ENCODE peak calls at places on chromosome 5, in seven cellular contexts. Q is GM23248, D is upper lobe of right lung, H is tibial nerve, U is esophagus muscularis mucosa, S is gastrocnemius medialis, K is tibial artery. B is an unnamed sample.
A peak's percentile ranks its signal among the peaks of the same experiment; 100 is the strongest.

GRCh38 chr5:181224390-181225234 is 1.5 kb downstream of the TRIM41 start:
- DNase-seq in Q (no peak), D (no peak), H (no peak), U (no peak), S (no peak), K (peak; percentile 77), B (no peak)

GRCh38 chr5:179406031-179406681 is 60.9 kb upstream of the ADAMTS2 start:
- DNase-seq in Q (peak; percentile 46), D (no peak), H (no peak), U (peak; percentile 89), S (no peak), K (no peak), B (no peak)

GRCh38 chr5:21831145-21831787 is 1021.9 kb downstream of the CDH12 start:
- DNase-seq in Q (no peak), D (no peak), H (no peak), U (no peak), S (no peak), K (no peak), B (no peak)

GRCh38 chr5:124232517-124232916 is 513.9 kb downstream of the ZNF608 start:
- DNase-seq in Q (no peak), D (no peak), H (no peak), U (no peak), S (no peak), K (no peak), B (no peak)

GRCh38 chr5:25754895-25755294 is 1110.1 kb upstream of the CDH10 start:
- DNase-seq in Q (no peak), D (no peak), H (no peak), U (no peak), S (no peak), K (no peak), B (no peak)

GRCh38 chr5:95617057-95617456 is 2.8 kb upstream of the GPR150 start:
- DNase-seq in Q (peak; percentile 33), D (no peak), H (no peak), U (no peak), S (no peak), K (no peak), B (no peak)

GRCh38 chr5:65213921-65214525 is 267.7 kb downstream of the ADAMTS6 start:
- DNase-seq in Q (peak; percentile 38), D (no peak), H (no peak), U (no peak), S (no peak), K (no peak), B (no peak)

GRCh38 chr5:119397518-119398380 is 41.9 kb downstream of the TNFAIP8 start:
- DNase-seq in Q (peak; percentile 88), D (no peak), H (no peak), U (no peak), S (no peak), K (no peak), B (no peak)

GRCh38 chr5:67299317-67299716 is 102.7 kb upstream of the CD180 start:
- DNase-seq in Q (peak; percentile 66), D (no peak), H (no peak), U (no peak), S (no peak), K (no peak), B (no peak)

GRCh38 chr5:25604682-25605081 is 959.9 kb upstream of the CDH10 start:
- DNase-seq in Q (no peak), D (no peak), H (no peak), U (no peak), S (no peak), K (no peak), B (no peak)

GRCh38 chr5:72121052-72121451 is 13.8 kb downstream of the MAP1B start:
- DNase-seq in Q (no peak), D (no peak), H (no peak), U (no peak), S (no peak), K (no peak), B (no peak)

GRCh38 chr5:124706041-124706440 is 40.4 kb downstream of the ZNF608 start:
- DNase-seq in Q (no peak), D (no peak), H (no peak), U (no peak), S (no peak), K (no peak), B (no peak)

GRCh38 chr5:14928661-14929060 is 57.1 kb upstream of the ANKH start:
- DNase-seq in Q (no peak), D (no peak), H (no peak), U (no peak), S (no peak), K (no peak), B (no peak)

GRCh38 chr5:178206166-178207101 is 2.1 kb downstream of the HNRNPAB start:
- DNase-seq in Q (peak; percentile 50), D (no peak), H (no peak), U (no peak), S (peak; percentile 53), K (no peak), B (no peak)

GRCh38 chr5:178205749-178206047 is 1.4 kb downstream of the HNRNPAB start:
- DNase-seq in Q (no peak), D (no peak), H (no peak), U (no peak), S (no peak), K (no peak), B (no peak)

GRCh38 chr5:178207917-178208280 is 3.6 kb downstream of the HNRNPAB start:
- DNase-seq in Q (no peak), D (no peak), H (no peak), U (no peak), S (peak; percentile 53), K (no peak), B (no peak)

GRCh38 chr5:178208540-178209227 is 4.4 kb downstream of the HNRNPAB start:
- DNase-seq in Q (peak; percentile 39), D (peak; percentile 3), H (no peak), U (no peak), S (peak; percentile 8), K (no peak), B (no peak)

DNA sequence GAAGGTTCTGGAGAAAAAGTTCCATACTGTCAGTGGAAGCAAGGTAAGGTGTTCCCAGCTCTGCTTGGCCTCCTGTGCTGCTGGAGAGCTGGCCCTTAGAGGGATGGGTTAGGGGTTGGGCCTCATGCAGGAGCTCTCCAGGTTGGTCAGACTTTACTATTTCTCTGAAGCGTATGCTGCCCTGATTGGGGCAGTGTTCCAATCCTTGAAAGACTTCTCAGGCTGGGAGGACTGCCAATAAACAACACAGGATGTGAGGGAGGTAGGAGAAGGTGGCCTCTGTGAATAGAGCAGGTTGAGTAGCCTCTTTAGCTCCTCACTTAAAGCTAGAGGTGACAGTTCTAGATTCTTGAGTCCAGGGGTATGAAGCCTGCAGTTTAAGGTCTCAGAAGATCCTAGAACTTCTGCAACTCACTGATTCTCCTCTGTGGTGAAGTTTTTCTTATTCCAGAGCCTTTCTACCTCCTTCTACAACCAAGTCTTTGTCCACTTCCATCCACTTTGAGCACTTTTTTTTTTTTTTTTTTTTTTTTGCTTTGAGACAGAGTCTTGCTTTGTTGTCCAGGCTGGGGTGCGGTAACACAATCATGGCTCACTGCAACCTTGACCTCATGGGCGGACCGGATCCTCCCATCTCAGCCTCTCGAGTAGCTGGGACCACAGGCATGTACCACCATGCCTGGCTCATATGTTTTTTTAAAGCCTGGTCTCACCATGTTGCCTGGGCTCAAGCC is 3.0 kb downstream of the HNRNPAB start:
- DNase-seq in Q (peak; percentile 67), D (no peak), H (no peak), U (no peak), S (peak; percentile 64), K (no peak), B (no peak)
- H3K4me3 ChIP-seq in Q (peak overlapping the region; percentile 97), D (no peak overlapping the region), H (no peak overlapping the region), U (no peak overlapping the region), S (no peak overlapping the region), K (no peak overlapping the region), B (no peak overlapping the region)

GRCh38 chr5:136080113-136080482 is 51.3 kb downstream of the TGFBI start:
- DNase-seq in Q (no peak), D (no peak), H (no peak), U (no peak), S (no peak), K (no peak), B (no peak)
- H3K4me3 ChIP-seq in Q (peak overlapping the region; percentile 44), D (peak overlapping the region; percentile 49), H (peak overlapping the region; percentile 29), U (peak overlapping the region; percentile 37), S (peak overlapping the region; percentile 16), K (peak overlapping the region; percentile 52), B (peak overlapping the region; percentile 62)

GRCh38 chr5:149664666-149665415 is 65.3 kb upstream of the PPARGC1B start:
- DNase-seq in Q (no peak), D (no peak), H (no peak), U (no peak), S (no peak), K (no peak), B (no peak)

GRCh38 chr5:149665416-149666163 is 64.5 kb upstream of the PPARGC1B start:
- DNase-seq in Q (no peak), D (no peak), H (no peak), U (no peak), S (no peak), K (no peak), B (no peak)

GRCh38 chr5:149667827-149668122 is 62.3 kb upstream of the PPARGC1B start:
- DNase-seq in Q (no peak), D (no peak), H (no peak), U (no peak), S (no peak), K (no peak), B (no peak)

GRCh38 chr5:149666212-149666852 is 63.8 kb upstream of the PPARGC1B start:
- DNase-seq in Q (peak; percentile 31), D (peak; percentile 70), H (no peak), U (no peak), S (peak; percentile 43), K (no peak), B (no peak)

DNA sequence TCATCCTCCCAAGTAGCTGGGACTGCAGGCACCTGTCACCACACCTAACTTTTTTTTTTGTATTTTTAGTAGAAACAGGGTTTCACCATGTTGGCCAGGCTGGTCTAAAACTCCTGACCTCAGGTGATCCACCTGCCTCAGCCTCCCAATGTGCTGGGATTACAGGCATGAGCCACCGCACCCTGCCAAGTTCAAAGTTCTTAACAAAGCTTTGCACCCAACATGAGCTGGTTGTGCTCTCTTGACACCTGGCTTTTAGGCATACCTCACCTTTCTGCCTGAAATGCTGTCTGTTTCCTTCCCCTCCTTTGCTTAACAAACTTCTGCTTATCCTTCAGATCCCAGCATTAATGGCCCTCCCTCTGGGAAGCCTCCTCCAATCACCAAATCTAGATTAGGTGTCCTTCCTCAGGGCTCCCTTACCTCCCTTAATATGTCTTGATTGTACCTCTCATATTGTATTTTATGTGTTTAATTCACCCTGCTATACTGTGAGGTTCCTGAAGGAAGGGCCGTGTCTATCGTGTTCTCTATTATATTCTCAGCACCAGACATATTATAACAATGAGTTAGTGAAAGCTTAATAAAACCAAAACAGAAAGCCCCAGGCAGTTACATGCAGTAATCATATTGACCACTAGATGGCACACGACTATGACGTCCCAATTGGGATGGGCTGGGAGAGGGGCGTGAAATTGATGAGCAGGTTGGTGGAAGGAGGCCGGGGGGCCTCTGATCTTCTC is 62.9 kb upstream of the PPARGC1B start:
- DNase-seq in Q (peak; percentile 27), D (no peak), H (no peak), U (no peak), S (no peak), K (peak; percentile 23), B (no peak)
- H3K4me3 ChIP-seq in Q (no peak overlapping the region), D (no peak overlapping the region), H (no peak overlapping the region), U (no peak overlapping the region), S (no peak overlapping the region), K (no peak overlapping the region), B (no peak overlapping the region)

DNA sequence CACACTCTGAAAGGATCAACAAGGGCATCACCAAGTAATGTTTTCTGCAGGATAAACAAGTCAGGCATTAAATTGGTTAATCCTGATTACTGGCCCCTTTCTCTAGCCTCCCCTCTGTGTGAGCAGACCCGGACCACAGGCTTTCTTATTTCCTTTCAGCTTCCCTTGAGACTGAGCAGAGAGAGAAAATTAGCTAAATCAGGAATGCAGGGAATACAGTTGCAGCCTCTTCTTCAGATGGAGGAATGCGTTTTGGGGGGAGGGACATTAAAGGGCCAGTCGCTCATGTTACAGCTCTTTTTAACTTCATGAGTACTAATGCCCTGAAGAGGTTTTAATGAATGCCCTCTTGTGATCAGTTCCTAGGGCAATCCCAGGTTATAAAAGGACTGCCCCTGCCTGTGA is 19.8 kb downstream of the PCDHAC2 start:
- DNase-seq in Q (no peak), D (no peak), H (no peak), U (no peak), S (no peak), K (no peak), B (no peak)
- H3K4me3 ChIP-seq in Q (no peak overlapping the region), D (no peak overlapping the region), H (no peak overlapping the region), U (no peak overlapping the region), S (no peak overlapping the region), K (no peak overlapping the region), B (no peak overlapping the region)